ENCODE peak calls at places on chromosomes 7 and 10, in nine cellular contexts. H is amniotic stem cell; G is sigmoid colon; R is HFFc6; C is IMR-90; T is stimulated activated CD4-positive, alpha-beta T cell treated with anti-CD3 and anti-CD28 coated beads, Interleukin-1b, Interleukin-23, amount 100 ng/mL, for 1 hour; X is brain microvascular endothelial cell; F is activated effector memory CD4-positive, alpha-beta T cell treated with Interleukin-2 at 50 U/mL for 16 hours; Y is nephron progenitor cell. A is an unnamed sample.

GRCh38 chr10:131978851-131979250 is 2.9 kb downstream of the BNIP3 start:
- DNase-seq in H (no peak), G (peak), R (no peak), C (no peak), T (no peak), X (no peak), F (no peak), Y (no peak), A (no peak)

GRCh38 chr7:26949319-26949718 is 84.9 kb upstream of the SKAP2 start:
- DNase-seq in H (no peak), G (no peak), R (no peak), C (no peak), T (no peak), X (no peak), F (no peak), Y (no peak), A (no peak)

GRCh38 chr7:150514748-150515222 is at the start of gene GIMAP7:
- DNase-seq in H (no peak), G (no peak), R (no peak), C (no peak), T (no peak), X (no peak), F (peak), Y (no peak), A (no peak)

GRCh38 chr7:44461387-44461786 is 29.1 kb downstream of the NUDCD3 start:
- DNase-seq in H (no peak), G (no peak), R (peak), C (peak), T (no peak), X (peak), F (no peak), Y (no peak), A (peak)

GRCh38 chr7:155305251-155305904 is 7.7 kb downstream of the INSIG1 start:
- DNase-seq in H (no peak), G (no peak), R (no peak), C (no peak), T (no peak), X (no peak), F (no peak), Y (no peak), A (no peak)

GRCh38 chr10:3749011-3749410 is 36.0 kb downstream of the KLF6 start:
- DNase-seq in H (no peak), G (no peak), R (no peak), C (no peak), T (no peak), X (no peak), F (no peak), Y (no peak), A (no peak)

GRCh38 chr10:129631011-129631410 is 164.0 kb downstream of the MGMT start:
- DNase-seq in H (no peak), G (no peak), R (no peak), C (peak), T (no peak), X (no peak), F (no peak), Y (no peak), A (no peak)

GRCh38 chr10:132774905-132775863 is 10.8 kb downstream of the NKX6-2 start:
- DNase-seq in H (no peak), G (no peak), R (no peak), C (no peak), T (no peak), X (no peak), F (no peak), Y (no peak), A (no peak)

GRCh38 chr7:24912874-24913514 is 67.0 kb downstream of the OSBPL3 start:
- DNase-seq in H (no peak), G (no peak), R (no peak), C (no peak), T (no peak), X (no peak), F (no peak), Y (no peak), A (no peak)

GRCh38 chr7:36079446-36080025 is 73.5 kb upstream of the EEPD1 start:
- DNase-seq in H (no peak), G (no peak), R (no peak), C (no peak), T (no peak), X (peak), F (no peak), Y (no peak), A (no peak)

GRCh38 chr10:68792115-68792514 is 35.2 kb upstream of the STOX1 start:
- DNase-seq in H (no peak), G (no peak), R (no peak), C (peak), T (no peak), X (no peak), F (no peak), Y (no peak), A (peak)

GRCh38 chr10:132544744-132545658 is 7.4 kb downstream of the INPP5A start:
- DNase-seq in H (no peak), G (peak), R (no peak), C (no peak), T (no peak), X (no peak), F (no peak), Y (no peak), A (no peak)

GRCh38 chr7:1024876-1025746 is 19.2 kb upstream of the GPR146 start:
- DNase-seq in H (no peak), G (no peak), R (no peak), C (no peak), T (no peak), X (no peak), F (no peak), Y (no peak), A (no peak)

GRCh38 chr10:76397210-76397881 is 965.9 kb downstream of the LRMDA start:
- DNase-seq in H (no peak), G (peak), R (no peak), C (no peak), T (no peak), X (peak), F (no peak), Y (peak), A (no peak)

GRCh38 chr10:113523071-113523470 is 29.8 kb upstream of the HABP2 start:
- DNase-seq in H (no peak), G (no peak), R (no peak), C (no peak), T (no peak), X (no peak), F (no peak), Y (no peak), A (no peak)

GRCh38 chr10:127945335-127945734 is 38.4 kb downstream of the PTPRE start:
- DNase-seq in H (no peak), G (no peak), R (no peak), C (peak), T (no peak), X (peak), F (no peak), Y (no peak), A (peak)

GRCh38 chr7:108001759-108002725 is 919 bp downstream of the LAMB1 start:
- DNase-seq in H (no peak), G (peak), R (peak), C (peak), T (no peak), X (no peak), F (no peak), Y (peak), A (peak)

GRCh38 chr10:96313348-96313747 is 9.1 kb downstream of the DNTT start:
- DNase-seq in H (no peak), G (no peak), R (no peak), C (no peak), T (no peak), X (no peak), F (no peak), Y (no peak), A (no peak)

GRCh38 chr10:12729885-12730284 is 271.6 kb downstream of the CCDC3 start:
- DNase-seq in H (no peak), G (no peak), R (no peak), C (no peak), T (no peak), X (no peak), F (no peak), Y (peak), A (no peak)

GRCh38 chr7:6288270-6288860 is 15.9 kb upstream of the CYTH3 start:
- DNase-seq in H (no peak), G (no peak), R (no peak), C (no peak), T (no peak), X (no peak), F (no peak), Y (no peak), A (no peak)

GRCh38 chr7:21550076-21550475 is 7.2 kb downstream of the DNAH11 start:
- DNase-seq in H (no peak), G (no peak), R (no peak), C (no peak), T (no peak), X (no peak), F (no peak), Y (no peak), A (no peak)

GRCh38 chr10:68871105-68871711 is 29.9 kb upstream of the DDX50 start:
- DNase-seq in H (no peak), G (no peak), R (peak), C (peak), T (no peak), X (peak), F (no peak), Y (peak), A (no peak)

GRCh38 chr7:122383934-122384333 is 79.4 kb upstream of the FEZF1 start:
- DNase-seq in H (no peak), G (no peak), R (no peak), C (no peak), T (no peak), X (no peak), F (no peak), Y (no peak), A (peak)

GRCh38 chr10:79178614-79179403 is 110.0 kb downstream of the ZMIZ1 start:
- DNase-seq in H (no peak), G (peak), R (peak), C (peak), T (no peak), X (peak), F (no peak), Y (peak), A (no peak)

GRCh38 chr7:42235734-42236133 is 1.3 kb downstream of the GLI3 start:
- DNase-seq in H (no peak), G (peak), R (no peak), C (no peak), T (no peak), X (no peak), F (no peak), Y (no peak), A (no peak)

GRCh38 chr10:84397735-84398144 is 69.4 kb downstream of the CCSER2 start:
- DNase-seq in H (no peak), G (no peak), R (no peak), C (no peak), T (no peak), X (no peak), F (no peak), Y (no peak), A (no peak)

GRCh38 chr10:79146611-79147130 is 77.9 kb downstream of the ZMIZ1 start:
- DNase-seq in H (no peak), G (peak), R (no peak), C (peak), T (no peak), X (no peak), F (no peak), Y (no peak), A (no peak)

GRCh38 chr7:32605032-32605431 is 109.7 kb downstream of the AVL9 start:
- DNase-seq in H (no peak), G (no peak), R (no peak), C (no peak), T (no peak), X (no peak), F (no peak), Y (no peak), A (no peak)

GRCh38 chr10:91006752-91007346 is 86.0 kb upstream of the ANKRD1 start:
- DNase-seq in H (no peak), G (no peak), R (no peak), C (no peak), T (no peak), X (no peak), F (no peak), Y (no peak), A (no peak)

GRCh38 chr10:77644557-77645243 is 7.1 kb upstream of the KCNMA1 start:
- DNase-seq in H (no peak), G (no peak), R (no peak), C (no peak), T (no peak), X (no peak), F (no peak), Y (no peak), A (no peak)

GRCh38 chr7:47405921-47406765 is 175.8 kb downstream of the TNS3 start:
- DNase-seq in H (no peak), G (peak), R (no peak), C (peak), T (no peak), X (no peak), F (no peak), Y (no peak), A (no peak)

GRCh38 chr7:134701272-134701671 is 54.6 kb downstream of the BPGM start:
- DNase-seq in H (no peak), G (no peak), R (peak), C (peak), T (no peak), X (no peak), F (no peak), Y (no peak), A (peak)

A was measured in RKO.